ENCODE peak calls at places on chromosomes 5 and 9, in seven cellular contexts. U is esophagus squamous epithelium, Y is occipital lobe, G is tibial artery, Q is foreskin fibroblast, S is mucosa of gallbladder, M is cardiac fibroblast. K is an unnamed sample.

GRCh38 chr5:33299621-33300208 is 141.1 kb upstream of the TARS1 start:
- DNase-seq in Y (no peak), Q (peak), M (peak), S (no peak), G (no peak), U (no peak), K (no peak)

GRCh38 chr5:6328173-6328572 is 50.2 kb downstream of the MED10 start:
- DNase-seq in M (peak), Y (no peak), G (no peak), U (no peak), S (peak), Q (no peak), K (no peak)

GRCh38 chr5:140628711-140629110 is 4.3 kb downstream of the CD14 start:
- DNase-seq in U (no peak), G (no peak), M (peak), Q (no peak), Y (no peak), S (no peak), K (no peak)

GRCh38 chr9:109336409-109336808 is 15.6 kb upstream of the EPB41L4B start:
- DNase-seq in U (no peak), G (no peak), Q (no peak), S (no peak), M (no peak), Y (no peak), K (no peak)

GRCh38 chr5:13943691-13944090 is 797 bp downstream of the DNAH5 start:
- DNase-seq in M (no peak), Y (no peak), U (no peak), S (no peak), Q (no peak), G (no peak), K (no peak)

GRCh38 chr5:41925555-41925946 is 470 bp downstream of the FBXO4 start:
- DNase-seq in G (no peak), S (peak), Y (peak), U (no peak), M (peak), Q (peak), K (no peak)

GRCh38 chr9:10228082-10228481 is 384.7 kb downstream of the PTPRD start:
- DNase-seq in S (no peak), Y (no peak), U (no peak), M (no peak), G (no peak), Q (no peak), K (no peak)

GRCh38 chr9:121738969-121739368 is 87.5 kb downstream of the DAB2IP start:
- DNase-seq in S (no peak), M (peak), Y (no peak), G (peak), Q (no peak), U (no peak), K (no peak)

GRCh38 chr9:108565651-108566378 is 290.0 kb downstream of the ACTL7B start:
- DNase-seq in Y (peak), M (peak), Q (peak), S (peak), U (no peak), G (peak), K (no peak)

GRCh38 chr5:178416919-178417318 is 173.3 kb downstream of the COL23A1 start:
- DNase-seq in U (no peak), Y (no peak), Q (no peak), S (no peak), M (peak), G (no peak), K (no peak)

K was measured in T-helper 17 cell.